ENCODE peak calls at places on chromosomes 2 and 18, in seven cellular contexts. V, W, Y, H, O, J and D are unnamed samples.

GRCh38 chr2:223725494-223725893 is 111.9 kb downstream of the AP1S3 start:
- DNase-seq in V (peak; percentile 33), W (peak; percentile 46), Y (no peak), H (peak; percentile 88), O (no peak), J (no peak), D (no peak)

GRCh38 chr2:239394346-239394945 is 6.4 kb downstream of the HDAC4 start:
- DNase-seq in V (peak; percentile 10), W (peak; percentile 23), Y (no peak), H (no peak), O (no peak), J (no peak), D (no peak)

GRCh38 chr2:239108459-239108858 is 260.6 kb downstream of the TWIST2 start:
- DNase-seq in V (no peak), W (no peak), Y (no peak), H (no peak), O (no peak), J (no peak), D (no peak)

GRCh38 chr18:8848541-8848940 is 143.2 kb downstream of the MTCL1 start:
- DNase-seq in V (no peak), W (no peak), Y (no peak), H (no peak), O (no peak), J (no peak), D (no peak)

GRCh38 chr2:141393214-141393545 is 737.6 kb downstream of the LRP1B start:
- DNase-seq in V (no peak), W (no peak), Y (no peak), H (no peak), O (no peak), J (no peak), D (no peak)

GRCh38 chr2:201228271-201228911 is 31.9 kb upstream of the CASP8 start:
- DNase-seq in V (no peak), W (no peak), Y (no peak), H (no peak), O (no peak), J (no peak), D (no peak)

GRCh38 chr2:31324000-31324633 is 90.2 kb downstream of the EHD3 start:
- DNase-seq in V (no peak), W (peak; percentile 22), Y (no peak), H (no peak), O (peak; percentile 28), J (no peak), D (no peak)

GRCh38 chr18:58603365-58604067 is 25.4 kb downstream of the ALPK2 start:
- DNase-seq in V (no peak), W (no peak), Y (no peak), H (no peak), O (no peak), J (no peak), D (no peak)

GRCh38 chr18:21183670-21184069 is 58.4 kb upstream of the GREB1L start:
- DNase-seq in V (no peak), W (no peak), Y (no peak), H (no peak), O (no peak), J (no peak), D (peak; percentile 77)

GRCh38 chr2:72145658-72146329 is 1.9 kb downstream of the CYP26B1 start:
- DNase-seq in V (no peak), W (no peak), Y (no peak), H (no peak), O (no peak), J (no peak), D (no peak)

GRCh38 chr18:48539406-48540328 is 836 bp downstream of the CTIF start:
- DNase-seq in V (peak; percentile 16), W (no peak), Y (no peak), H (no peak), O (peak; percentile 30), J (peak; percentile 12), D (no peak)

GRCh38 chr2:152486048-152486736 is 151.2 kb downstream of the FMNL2 start:
- DNase-seq in V (no peak), W (no peak), Y (no peak), H (no peak), O (no peak), J (no peak), D (no peak)

GRCh38 chr2:240211598-240212424 is 71.4 kb upstream of the OTOS start:
- DNase-seq in V (no peak), W (no peak), Y (no peak), H (no peak), O (no peak), J (no peak), D (no peak)

GRCh38 chr2:7203056-7203467 is 285.9 kb downstream of the RNF144A start:
- DNase-seq in V (peak; percentile 88), W (peak; percentile 52), Y (peak; percentile 67), H (peak; percentile 24), O (peak; percentile 45), J (peak; percentile 28), D (peak; percentile 33)

GRCh38 chr18:9696112-9696511 is 12.0 kb upstream of the RAB31 start:
- DNase-seq in V (no peak), W (no peak), Y (no peak), H (no peak), O (no peak), J (no peak), D (no peak)